ENCODE peak calls at places on chromosomes 7 and 10, in ten cellular contexts. One of them, this sample, is unnamed.

GRCh38 chr10:78225611-78226010 is 191.9 kb downstream of the RPS24 start:
- DNase-seq in Ammon's horn: no peak
- DNase-seq in GM23338: no peak
- DNase-seq in DMS 273 treated with DMSO at 0.1 percent for 48 hours: no peak
- DNase-seq in DMS153: no peak
- DNase-seq in GM13977: no peak
- DNase-seq in foreskin fibroblast: no peak
- DNase-seq in CD8-positive, alpha-beta T cell: no peak
- DNase-seq in Kasumi-1: no peak
- DNase-seq in stimulated activated CD8-positive, alpha-beta memory T cell treated with anti-CD3 and anti-CD28 coated beads, Interleukin-7, amount 100 ng/mL, for 4 hours: no peak
- DNase-seq in this sample: no peak

GRCh38 chr10:104417629-104418292 is 64.1 kb downstream of the CFAP58 start:
- DNase-seq in GM13977: no peak
- DNase-seq in Kasumi-1: peak; percentile 21
- DNase-seq in stimulated activated CD8-positive, alpha-beta memory T cell treated with anti-CD3 and anti-CD28 coated beads, Interleukin-7, amount 100 ng/mL, for 4 hours: no peak
- DNase-seq in Ammon's horn: peak; percentile 18
- DNase-seq in DMS153: no peak
- DNase-seq in DMS 273 treated with DMSO at 0.1 percent for 48 hours: no peak
- DNase-seq in CD8-positive, alpha-beta T cell: no peak
- DNase-seq in GM23338: no peak
- DNase-seq in foreskin fibroblast: peak; percentile 37
- DNase-seq in this sample: no peak

GRCh38 chr10:33653584-33654367 is 319.3 kb upstream of the NRP1 start:
- DNase-seq in GM23338: no peak
- DNase-seq in Kasumi-1: peak; percentile 60
- DNase-seq in foreskin fibroblast: peak; percentile 47
- DNase-seq in Ammon's horn: no peak
- DNase-seq in stimulated activated CD8-positive, alpha-beta memory T cell treated with anti-CD3 and anti-CD28 coated beads, Interleukin-7, amount 100 ng/mL, for 4 hours: no peak
- DNase-seq in GM13977: no peak
- DNase-seq in DMS153: no peak
- DNase-seq in CD8-positive, alpha-beta T cell: no peak
- DNase-seq in DMS 273 treated with DMSO at 0.1 percent for 48 hours: no peak
- DNase-seq in this sample: no peak

GRCh38 chr10:4635394-4635793 is 190.6 kb upstream of the AKR1E2 start:
- DNase-seq in Kasumi-1: no peak
- DNase-seq in GM13977: no peak
- DNase-seq in DMS153: no peak
- DNase-seq in Ammon's horn: no peak
- DNase-seq in DMS 273 treated with DMSO at 0.1 percent for 48 hours: no peak
- DNase-seq in GM23338: no peak
- DNase-seq in CD8-positive, alpha-beta T cell: no peak
- DNase-seq in stimulated activated CD8-positive, alpha-beta memory T cell treated with anti-CD3 and anti-CD28 coated beads, Interleukin-7, amount 100 ng/mL, for 4 hours: no peak
- DNase-seq in foreskin fibroblast: no peak
- DNase-seq in this sample: no peak

GRCh38 chr7:78215199-78215598 is 416.6 kb downstream of the PHTF2 start:
- DNase-seq in GM13977: no peak
- DNase-seq in Ammon's horn: no peak
- DNase-seq in GM23338: no peak
- DNase-seq in foreskin fibroblast: no peak
- DNase-seq in DMS 273 treated with DMSO at 0.1 percent for 48 hours: no peak
- DNase-seq in DMS153: no peak
- DNase-seq in Kasumi-1: no peak
- DNase-seq in CD8-positive, alpha-beta T cell: no peak
- DNase-seq in stimulated activated CD8-positive, alpha-beta memory T cell treated with anti-CD3 and anti-CD28 coated beads, Interleukin-7, amount 100 ng/mL, for 4 hours: no peak
- DNase-seq in this sample: no peak

GRCh38 chr10:121282264-121282663 is 316.0 kb downstream of the FGFR2 start:
- DNase-seq in stimulated activated CD8-positive, alpha-beta memory T cell treated with anti-CD3 and anti-CD28 coated beads, Interleukin-7, amount 100 ng/mL, for 4 hours: no peak
- DNase-seq in GM13977: no peak
- DNase-seq in CD8-positive, alpha-beta T cell: no peak
- DNase-seq in Kasumi-1: no peak
- DNase-seq in DMS 273 treated with DMSO at 0.1 percent for 48 hours: no peak
- DNase-seq in GM23338: no peak
- DNase-seq in Ammon's horn: no peak
- DNase-seq in foreskin fibroblast: no peak
- DNase-seq in DMS153: no peak
- DNase-seq in this sample: no peak

GRCh38 chr10:23448802-23449570 is 10.1 kb downstream of the OTUD1 start:
- DNase-seq in CD8-positive, alpha-beta T cell: no peak
- DNase-seq in GM23338: no peak
- DNase-seq in Ammon's horn: peak; percentile 47
- DNase-seq in Kasumi-1: peak; percentile 54
- DNase-seq in DMS 273 treated with DMSO at 0.1 percent for 48 hours: no peak
- DNase-seq in stimulated activated CD8-positive, alpha-beta memory T cell treated with anti-CD3 and anti-CD28 coated beads, Interleukin-7, amount 100 ng/mL, for 4 hours: no peak
- DNase-seq in DMS153: no peak
- DNase-seq in GM13977: peak; percentile 73
- DNase-seq in foreskin fibroblast: no peak
- DNase-seq in this sample: no peak

GRCh38 chr7:11300231-11300630 is 326.6 kb downstream of the PHF14 start:
- DNase-seq in CD8-positive, alpha-beta T cell: no peak
- DNase-seq in DMS153: no peak
- DNase-seq in Ammon's horn: no peak
- DNase-seq in DMS 273 treated with DMSO at 0.1 percent for 48 hours: peak; percentile 54
- DNase-seq in GM13977: no peak
- DNase-seq in Kasumi-1: no peak
- DNase-seq in foreskin fibroblast: no peak
- DNase-seq in GM23338: no peak
- DNase-seq in stimulated activated CD8-positive, alpha-beta memory T cell treated with anti-CD3 and anti-CD28 coated beads, Interleukin-7, amount 100 ng/mL, for 4 hours: no peak
- DNase-seq in this sample: no peak

GRCh38 chr10:102517553-102517952 is 13.8 kb downstream of the SUFU start:
- DNase-seq in stimulated activated CD8-positive, alpha-beta memory T cell treated with anti-CD3 and anti-CD28 coated beads, Interleukin-7, amount 100 ng/mL, for 4 hours: no peak
- DNase-seq in GM13977: no peak
- DNase-seq in Ammon's horn: no peak
- DNase-seq in Kasumi-1: no peak
- DNase-seq in DMS 273 treated with DMSO at 0.1 percent for 48 hours: no peak
- DNase-seq in foreskin fibroblast: peak; percentile 54
- DNase-seq in CD8-positive, alpha-beta T cell: no peak
- DNase-seq in GM23338: no peak
- DNase-seq in DMS153: no peak
- DNase-seq in this sample: no peak

GRCh38 chr7:68313806-68314205 is 1284.5 kb upstream of the AUTS2 start:
- DNase-seq in GM13977: no peak
- DNase-seq in Ammon's horn: no peak
- DNase-seq in DMS 273 treated with DMSO at 0.1 percent for 48 hours: no peak
- DNase-seq in GM23338: no peak
- DNase-seq in stimulated activated CD8-positive, alpha-beta memory T cell treated with anti-CD3 and anti-CD28 coated beads, Interleukin-7, amount 100 ng/mL, for 4 hours: no peak
- DNase-seq in DMS153: peak; percentile 61
- DNase-seq in CD8-positive, alpha-beta T cell: no peak
- DNase-seq in Kasumi-1: no peak
- DNase-seq in foreskin fibroblast: no peak
- DNase-seq in this sample: no peak

GRCh38 chr7:102828291-102828690 is 79.5 kb downstream of the FAM185A start:
- DNase-seq in Ammon's horn: no peak
- DNase-seq in DMS153: no peak
- DNase-seq in stimulated activated CD8-positive, alpha-beta memory T cell treated with anti-CD3 and anti-CD28 coated beads, Interleukin-7, amount 100 ng/mL, for 4 hours: no peak
- DNase-seq in foreskin fibroblast: no peak
- DNase-seq in GM13977: no peak
- DNase-seq in CD8-positive, alpha-beta T cell: no peak
- DNase-seq in GM23338: no peak
- DNase-seq in Kasumi-1: no peak
- DNase-seq in DMS 273 treated with DMSO at 0.1 percent for 48 hours: no peak
- DNase-seq in this sample: no peak

GRCh38 chr7:128167316-128167691 is 73.8 kb upstream of the LEP start:
- DNase-seq in CD8-positive, alpha-beta T cell: no peak
- DNase-seq in GM13977: peak; percentile 81
- DNase-seq in foreskin fibroblast: peak; percentile 36
- DNase-seq in stimulated activated CD8-positive, alpha-beta memory T cell treated with anti-CD3 and anti-CD28 coated beads, Interleukin-7, amount 100 ng/mL, for 4 hours: no peak
- DNase-seq in DMS 273 treated with DMSO at 0.1 percent for 48 hours: peak; percentile 41
- DNase-seq in Kasumi-1: peak; percentile 25
- DNase-seq in Ammon's horn: peak; percentile 62
- DNase-seq in GM23338: peak; percentile 72
- DNase-seq in DMS153: peak; percentile 43
- DNase-seq in this sample: peak; percentile 72

GRCh38 chr7:105015631-105015965 is 1.6 kb downstream of the KMT2E start:
- DNase-seq in DMS 273 treated with DMSO at 0.1 percent for 48 hours: peak; percentile 36
- DNase-seq in GM13977: peak; percentile 18
- DNase-seq in Ammon's horn: peak; percentile 58
- DNase-seq in DMS153: no peak
- DNase-seq in CD8-positive, alpha-beta T cell: no peak
- DNase-seq in stimulated activated CD8-positive, alpha-beta memory T cell treated with anti-CD3 and anti-CD28 coated beads, Interleukin-7, amount 100 ng/mL, for 4 hours: no peak
- DNase-seq in foreskin fibroblast: no peak
- DNase-seq in Kasumi-1: peak; percentile 35
- DNase-seq in GM23338: peak; percentile 55
- DNase-seq in this sample: peak; percentile 38

GRCh38 chr10:103592186-103593021 is 98.9 kb downstream of the NEURL1 start:
- DNase-seq in DMS153: no peak
- DNase-seq in GM23338: peak; percentile 84
- DNase-seq in CD8-positive, alpha-beta T cell: no peak
- DNase-seq in Ammon's horn: peak; percentile 51
- DNase-seq in foreskin fibroblast: no peak
- DNase-seq in GM13977: peak; percentile 88
- DNase-seq in stimulated activated CD8-positive, alpha-beta memory T cell treated with anti-CD3 and anti-CD28 coated beads, Interleukin-7, amount 100 ng/mL, for 4 hours: no peak
- DNase-seq in DMS 273 treated with DMSO at 0.1 percent for 48 hours: no peak
- DNase-seq in Kasumi-1: peak; percentile 50
- DNase-seq in this sample: no peak

GRCh38 chr7:80215734-80216133 is 81.1 kb downstream of the GNAI1 start:
- DNase-seq in Kasumi-1: no peak
- DNase-seq in Ammon's horn: no peak
- DNase-seq in GM23338: no peak
- DNase-seq in DMS153: no peak
- DNase-seq in foreskin fibroblast: no peak
- DNase-seq in DMS 273 treated with DMSO at 0.1 percent for 48 hours: no peak
- DNase-seq in stimulated activated CD8-positive, alpha-beta memory T cell treated with anti-CD3 and anti-CD28 coated beads, Interleukin-7, amount 100 ng/mL, for 4 hours: no peak
- DNase-seq in CD8-positive, alpha-beta T cell: no peak
- DNase-seq in GM13977: no peak
- DNase-seq in this sample: no peak

GRCh38 chr7:29285451-29285807 is 90.9 kb downstream of the CHN2 start:
- DNase-seq in foreskin fibroblast: peak; percentile 45
- DNase-seq in DMS 273 treated with DMSO at 0.1 percent for 48 hours: no peak
- DNase-seq in stimulated activated CD8-positive, alpha-beta memory T cell treated with anti-CD3 and anti-CD28 coated beads, Interleukin-7, amount 100 ng/mL, for 4 hours: peak; percentile 29
- DNase-seq in Ammon's horn: no peak
- DNase-seq in GM23338: no peak
- DNase-seq in GM13977: peak; percentile 24
- DNase-seq in Kasumi-1: no peak
- DNase-seq in CD8-positive, alpha-beta T cell: no peak
- DNase-seq in DMS153: peak; percentile 98
- DNase-seq in this sample: peak; percentile 89

GRCh38 chr10:119197921-119198320 is 9.4 kb upstream of the GRK5 start:
- DNase-seq in DMS 273 treated with DMSO at 0.1 percent for 48 hours: no peak
- DNase-seq in GM23338: no peak
- DNase-seq in Kasumi-1: peak; percentile 55
- DNase-seq in Ammon's horn: no peak
- DNase-seq in foreskin fibroblast: peak; percentile 79
- DNase-seq in GM13977: no peak
- DNase-seq in CD8-positive, alpha-beta T cell: no peak
- DNase-seq in DMS153: no peak
- DNase-seq in stimulated activated CD8-positive, alpha-beta memory T cell treated with anti-CD3 and anti-CD28 coated beads, Interleukin-7, amount 100 ng/mL, for 4 hours: no peak
- DNase-seq in this sample: no peak

GRCh38 chr10:28794986-28795385 is 117.7 kb downstream of the BAMBI start:
- DNase-seq in CD8-positive, alpha-beta T cell: no peak
- DNase-seq in GM23338: no peak
- DNase-seq in Ammon's horn: no peak
- DNase-seq in foreskin fibroblast: no peak
- DNase-seq in GM13977: no peak
- DNase-seq in Kasumi-1: no peak
- DNase-seq in DMS153: no peak
- DNase-seq in DMS 273 treated with DMSO at 0.1 percent for 48 hours: no peak
- DNase-seq in stimulated activated CD8-positive, alpha-beta memory T cell treated with anti-CD3 and anti-CD28 coated beads, Interleukin-7, amount 100 ng/mL, for 4 hours: no peak
- DNase-seq in this sample: no peak

GRCh38 chr10:74175510-74176379 is 24.7 kb downstream of the ADK start:
- DNase-seq in foreskin fibroblast: no peak
- DNase-seq in Ammon's horn: no peak
- DNase-seq in DMS153: no peak
- DNase-seq in CD8-positive, alpha-beta T cell: no peak
- DNase-seq in GM23338: no peak
- DNase-seq in stimulated activated CD8-positive, alpha-beta memory T cell treated with anti-CD3 and anti-CD28 coated beads, Interleukin-7, amount 100 ng/mL, for 4 hours: no peak
- DNase-seq in DMS 273 treated with DMSO at 0.1 percent for 48 hours: no peak
- DNase-seq in GM13977: no peak
- DNase-seq in Kasumi-1: peak; percentile 77
- DNase-seq in this sample: no peak

GRCh38 chr7:150716368-150716767 is at the start of gene GIMAP1:
- DNase-seq in foreskin fibroblast: no peak
- DNase-seq in DMS153: no peak
- DNase-seq in stimulated activated CD8-positive, alpha-beta memory T cell treated with anti-CD3 and anti-CD28 coated beads, Interleukin-7, amount 100 ng/mL, for 4 hours: peak; percentile 41
- DNase-seq in Kasumi-1: peak; percentile 95
- DNase-seq in GM23338: no peak
- DNase-seq in Ammon's horn: peak; percentile 55
- DNase-seq in GM13977: no peak
- DNase-seq in CD8-positive, alpha-beta T cell: no peak
- DNase-seq in DMS 273 treated with DMSO at 0.1 percent for 48 hours: no peak
- DNase-seq in this sample: no peak

GRCh38 chr10:130875897-130876472 is 435.5 kb downstream of the TCERG1L start:
- DNase-seq in Ammon's horn: no peak
- DNase-seq in DMS 273 treated with DMSO at 0.1 percent for 48 hours: no peak
- DNase-seq in DMS153: no peak
- DNase-seq in GM23338: no peak
- DNase-seq in GM13977: no peak
- DNase-seq in CD8-positive, alpha-beta T cell: no peak
- DNase-seq in stimulated activated CD8-positive, alpha-beta memory T cell treated with anti-CD3 and anti-CD28 coated beads, Interleukin-7, amount 100 ng/mL, for 4 hours: no peak
- DNase-seq in Kasumi-1: no peak
- DNase-seq in foreskin fibroblast: no peak
- DNase-seq in this sample: peak; percentile 0

GRCh38 chr10:10626734-10627133 is 390.9 kb upstream of the CELF2 start:
- DNase-seq in foreskin fibroblast: no peak
- DNase-seq in CD8-positive, alpha-beta T cell: no peak
- DNase-seq in Kasumi-1: no peak
- DNase-seq in Ammon's horn: no peak
- DNase-seq in DMS153: no peak
- DNase-seq in DMS 273 treated with DMSO at 0.1 percent for 48 hours: no peak
- DNase-seq in stimulated activated CD8-positive, alpha-beta memory T cell treated with anti-CD3 and anti-CD28 coated beads, Interleukin-7, amount 100 ng/mL, for 4 hours: no peak
- DNase-seq in GM23338: no peak
- DNase-seq in GM13977: no peak
- DNase-seq in this sample: no peak

GRCh38 chr7:99011341-99011705 is 132.6 kb downstream of the SMURF1 start:
- DNase-seq in Ammon's horn: no peak
- DNase-seq in stimulated activated CD8-positive, alpha-beta memory T cell treated with anti-CD3 and anti-CD28 coated beads, Interleukin-7, amount 100 ng/mL, for 4 hours: no peak
- DNase-seq in CD8-positive, alpha-beta T cell: no peak
- DNase-seq in GM13977: no peak
- DNase-seq in GM23338: no peak
- DNase-seq in DMS153: no peak
- DNase-seq in DMS 273 treated with DMSO at 0.1 percent for 48 hours: no peak
- DNase-seq in foreskin fibroblast: no peak
- DNase-seq in Kasumi-1: no peak
- DNase-seq in this sample: no peak

This sample was measured in NCI-H345.